ENCODE peak calls at places on chromosomes 16 and 17, in ten cellular contexts. H, U, L, I, C, M, D, X, O and N are unnamed samples. For H3K9me3, the result is how much of the 10 kb centered on the place peaks cover.

GRCh38 chr16:49355923-49356665 is 17.5 kb upstream of the C16orf78 start:
- DNase-seq in H (no peak), U (peak), L (no peak), I (peak), C (no peak), M (no peak), D (no peak), X (no peak), O (no peak), N (no peak)

GRCh38 chr16:86971251-86971650 is 345.9 kb downstream of the C16orf95 start:
- DNase-seq in H (no peak), U (no peak), L (no peak), I (no peak), C (no peak), M (no peak), D (no peak), X (peak), O (no peak), N (no peak)

GRCh38 chr16:12471383-12471782 is 332.3 kb downstream of the CPPED1 start:
- DNase-seq in H (no peak), U (no peak), L (no peak), I (no peak), C (no peak), M (no peak), D (no peak), X (no peak), O (no peak), N (no peak)

GRCh38 chr17:3935140-3935542 is 18.9 kb upstream of the P2RX1 start:
- DNase-seq in H (no peak), U (no peak), L (peak), I (peak), C (peak), M (peak), D (peak), X (peak), O (no peak), N (no peak)

GRCh38 chr16:7861891-7862585 is 529.4 kb downstream of the RBFOX1 start:
- DNase-seq in H (no peak), U (no peak), L (no peak), I (no peak), C (no peak), M (no peak), D (no peak), X (no peak), O (no peak), N (no peak)

GRCh38 chr16:31113420-31114124 is 3.9 kb upstream of the KAT8 start:
- DNase-seq in H (no peak), U (no peak), L (no peak), I (no peak), C (no peak), M (no peak), D (no peak), X (no peak), O (no peak), N (no peak)

GRCh38 chr17:79235808-79236207 is 161.2 kb downstream of the ENGASE start:
- DNase-seq in H (no peak), U (no peak), L (no peak), I (no peak), C (no peak), M (no peak), D (no peak), X (no peak), O (no peak), N (no peak)

GRCh38 chr17:36686123-36686669 is 84.8 kb downstream of the MRM1 start:
- DNase-seq in H (no peak), U (peak), L (no peak), I (no peak), C (no peak), M (peak), D (no peak), X (no peak), O (no peak), N (no peak)

GRCh38 chr16:84484579-84485254 is 19.7 kb downstream of the MEAK7 start:
- DNase-seq in H (no peak), U (peak), L (peak), I (peak), C (peak), M (no peak), D (peak), X (no peak), O (no peak), N (no peak)

GRCh38 chr17:21199311-21199710 is 14.7 kb downstream of the TMEM11 start:
- DNase-seq in H (no peak), U (no peak), L (peak), I (no peak), C (peak), M (no peak), D (no peak), X (no peak), O (no peak), N (no peak)

GRCh38 chr17:1617620-1618174 is 10.9 kb downstream of the SLC43A2 start:
- DNase-seq in H (no peak), U (no peak), L (no peak), I (no peak), C (no peak), M (no peak), D (peak), X (no peak), O (no peak), N (no peak)

GRCh38 chr16:11016993-11017392 is 72.6 kb downstream of the CLEC16A start:
- DNase-seq in H (peak), U (peak), L (peak), I (peak), C (no peak), M (peak), D (peak), X (no peak), O (no peak), N (no peak)

GRCh38 chr16:15644306-15644961 is 1.5 kb upstream of the MARF1 start:
- DNase-seq in H (no peak), U (peak), L (peak), I (no peak), C (peak), M (peak), D (no peak), X (no peak), O (no peak), N (no peak)

GRCh38 chr16:17460890-17461289 is 9.9 kb downstream of the XYLT1 start:
- DNase-seq in H (no peak), U (no peak), L (no peak), I (no peak), C (no peak), M (no peak), D (no peak), X (no peak), O (no peak), N (no peak)

GRCh38 chr17:50356418-50356817 is 10.5 kb downstream of the XYLT2 start:
- DNase-seq in H (no peak), U (no peak), L (no peak), I (no peak), C (no peak), M (no peak), D (peak), X (no peak), O (no peak), N (no peak)

GRCh38 chr17:48488548-48489106 is 42.2 kb downstream of the HOXB1 start:
- DNase-seq in H (no peak), U (no peak), L (no peak), I (no peak), C (no peak), M (no peak), D (no peak), X (no peak), O (no peak), N (no peak)

GRCh38 chr16:85187002-85187401 is 74.7 kb upstream of the CIBAR2 start:
- DNase-seq in H (no peak), U (no peak), L (no peak), I (no peak), C (peak), M (no peak), D (no peak), X (no peak), O (no peak), N (no peak)

GRCh38 chr17:45979137-45979536 is 19.9 kb upstream of the STH start:
- DNase-seq in H (no peak), U (no peak), L (no peak), I (no peak), C (no peak), M (no peak), D (no peak), X (no peak), O (no peak), N (no peak)

GRCh38 chr17:4968166-4968915 is 724 bp upstream of the SPAG7 start:
- DNase-seq in H (no peak), U (no peak), L (no peak), I (no peak), C (peak), M (no peak), D (no peak), X (peak), O (no peak), N (no peak)

GRCh38 chr17:38451840-38452529 is 23.7 kb downstream of the ARHGAP23 start:
- DNase-seq in H (no peak), U (peak), L (no peak), I (no peak), C (peak), M (no peak), D (no peak), X (peak), O (no peak), N (no peak)

GRCh38 chr16:16075463-16076399 is 126.3 kb downstream of the ABCC1 start:
- DNase-seq in H (no peak), U (no peak), L (no peak), I (peak), C (no peak), M (no peak), D (peak), X (peak), O (no peak), N (no peak)

GRCh38 chr16:80932725-80933124 is 74.0 kb downstream of the CMC2 start:
- DNase-seq in H (no peak), U (peak), L (no peak), I (peak), C (no peak), M (peak), D (peak), X (peak), O (no peak), N (no peak)

GRCh38 chr17:57508706-57509105 is 236.4 kb downstream of the CCDC182 start:
- DNase-seq in H (no peak), U (no peak), L (no peak), I (no peak), C (no peak), M (no peak), D (no peak), X (no peak), O (no peak), N (no peak)

GRCh38 chr16:79645701-79646100 is 45.2 kb upstream of the MAF start:
- DNase-seq in H (no peak), U (no peak), L (no peak), I (no peak), C (no peak), M (no peak), D (no peak), X (no peak), O (no peak), N (no peak)

GRCh38 chr16:1825864-1826690 is 548 bp downstream of the HAGH start:
- DNase-seq in H (peak), U (no peak), L (no peak), I (no peak), C (peak), M (peak), D (peak), X (peak), O (no peak), N (peak)

GRCh38 chr17:27793906-27794380 is 6.4 kb downstream of the NOS2 start:
- DNase-seq in H (no peak), U (no peak), L (no peak), I (no peak), C (no peak), M (no peak), D (no peak), X (no peak), O (no peak), N (no peak)

GRCh38 chr16:35730251-35730650 is 2270.8 kb downstream of the TP53TG3F start:
- DNase-seq in H (no peak), U (no peak), L (no peak), I (no peak), C (no peak), M (no peak), D (no peak), X (no peak), O (no peak), N (no peak)

GRCh38 chr16:35733278-35733965 is 2274.0 kb downstream of the TP53TG3F start:
- DNase-seq in H (no peak), U (no peak), L (no peak), I (no peak), C (no peak), M (no peak), D (no peak), X (no peak), O (no peak), N (no peak)

GRCh38 chr16:35732046-35732810 is 2272.8 kb downstream of the TP53TG3F start:
- DNase-seq in H (no peak), U (no peak), L (no peak), I (no peak), C (no peak), M (no peak), D (no peak), X (no peak), O (no peak), N (no peak)

GRCh38 chr16:35733971-35734702 is 2274.7 kb downstream of the TP53TG3F start:
- DNase-seq in H (no peak), U (no peak), L (no peak), I (no peak), C (no peak), M (no peak), D (no peak), X (peak), O (no peak), N (no peak)

GRCh38 chr16:35731341-35732040 is 2272.1 kb downstream of the TP53TG3F start:
- DNase-seq in H (no peak), U (no peak), L (no peak), I (no peak), C (no peak), M (no peak), D (no peak), X (no peak), O (no peak), N (no peak)
- H3K9me3 ChIP-seq in H (under half), U (under half), L (under half), I (under half), C (under half), M (under half), D (under half), X (under half), O (under half), N (under half)

DNA sequence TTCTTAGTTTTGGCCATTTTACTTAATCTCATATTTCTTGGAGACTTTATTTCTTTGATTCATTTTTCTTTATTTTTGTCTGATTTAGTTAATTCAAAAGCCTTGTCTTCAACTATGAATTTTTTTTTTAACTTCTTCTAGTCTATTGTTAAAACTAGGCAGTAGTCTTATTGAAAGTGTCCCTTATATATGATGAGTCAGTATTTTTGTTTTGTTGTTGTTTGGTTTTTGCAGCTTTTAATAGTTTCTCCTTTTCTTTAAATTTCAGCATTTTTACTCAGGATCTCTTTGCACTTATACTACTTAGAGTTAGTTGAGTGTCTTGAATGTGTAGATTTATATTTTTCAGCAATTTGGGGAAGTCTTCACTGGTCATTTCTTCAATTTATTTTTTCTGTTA is 758.5 kb upstream of the CDH8 start:
- DNase-seq in H (no peak), U (no peak), L (no peak), I (no peak), C (no peak), M (no peak), D (no peak), X (no peak), O (no peak), N (no peak)
- H3K9me3 ChIP-seq in H (under half), U (under half), L (under half), I (under half), C (under half), M (under half), D (under half), X (under half), O (under half), N (under half)

DNA sequence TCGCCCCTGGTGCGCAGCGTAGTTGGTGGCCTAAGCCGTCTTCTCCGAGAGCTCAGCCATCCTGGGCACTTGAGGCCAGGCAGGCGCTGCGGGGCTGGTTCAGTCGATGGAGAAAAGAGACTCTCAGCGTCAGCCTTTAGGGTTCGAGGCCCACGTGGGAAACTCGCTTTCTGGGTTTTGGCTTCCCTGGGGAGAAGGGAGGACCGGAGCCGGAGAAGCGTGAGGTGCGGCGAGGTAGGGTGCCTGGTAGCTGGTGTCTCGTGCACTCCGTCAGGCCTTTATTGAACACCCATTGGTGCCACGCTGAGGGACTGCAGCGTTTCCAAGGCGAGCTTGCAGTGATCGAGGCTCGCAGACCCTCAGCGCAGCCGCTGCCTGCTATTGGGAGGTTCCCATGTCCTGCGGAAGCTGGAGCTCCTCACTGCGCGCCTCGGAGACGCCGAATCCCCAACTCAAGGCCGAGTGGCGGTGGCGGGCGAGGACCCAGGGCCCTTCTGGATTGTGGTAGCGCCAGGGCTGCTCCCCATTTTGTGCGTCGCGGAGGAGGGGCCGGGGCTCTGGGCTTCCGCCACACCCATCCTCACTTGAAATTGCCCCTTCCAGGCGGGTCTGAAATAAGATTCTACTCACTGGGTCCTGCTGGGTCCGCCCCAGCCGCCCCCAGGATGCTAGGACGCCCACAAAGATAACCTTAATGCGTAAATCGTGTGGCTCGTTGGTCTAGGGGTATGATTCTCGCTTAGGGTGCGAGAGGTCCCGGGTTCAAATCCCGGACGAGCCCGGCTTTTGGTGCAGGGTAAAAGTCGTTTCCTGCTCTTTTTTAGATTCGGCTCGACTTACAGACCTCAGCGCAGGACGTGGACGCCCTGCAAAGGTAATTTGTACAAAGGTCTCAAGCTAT is 1.2 kb downstream of the OR1F1 start:
- DNase-seq in H (no peak), U (peak), L (peak), I (no peak), C (peak), M (peak), D (no peak), X (no peak), O (peak), N (no peak)
- H3K9me3 ChIP-seq in H (under half), U (under half), L (under half), I (under half), C (under half), M (under half), D (under half), X (under half), O (under half), N (under half)

GRCh38 chr16:88885693-88886253 is 19.3 kb upstream of the PABPN1L start:
- DNase-seq in H (no peak), U (no peak), L (no peak), I (no peak), C (no peak), M (no peak), D (no peak), X (no peak), O (no peak), N (no peak)
- H3K9me3 ChIP-seq in H (under half), U (under half), L (under half), I (under half), C (under half), M (under half), D (under half), X (under half), O (under half), N (under half)

GRCh38 chr17:42806249-42806648 is 7.6 kb downstream of the CNTD1 start:
- DNase-seq in H (no peak), U (no peak), L (no peak), I (no peak), C (no peak), M (no peak), D (no peak), X (no peak), O (no peak), N (no peak)

GRCh38 chr17:42809250-42809649 is 10.6 kb downstream of the CNTD1 start:
- DNase-seq in H (no peak), U (no peak), L (no peak), I (no peak), C (no peak), M (peak), D (no peak), X (no peak), O (no peak), N (no peak)

GRCh38 chr17:42803074-42803883 is 4.6 kb downstream of the CNTD1 start:
- DNase-seq in H (no peak), U (no peak), L (no peak), I (no peak), C (no peak), M (no peak), D (no peak), X (no peak), O (no peak), N (no peak)

GRCh38 chr17:42804918-42805367 is 6.3 kb downstream of the CNTD1 start:
- DNase-seq in H (no peak), U (no peak), L (no peak), I (no peak), C (no peak), M (no peak), D (peak), X (no peak), O (no peak), N (no peak)
- H3K9me3 ChIP-seq in H (under half), U (under half), L (under half), I (under half), C (under half), M (under half), D (under half), X (under half), O (under half), N (under half)